ENCODE peak calls at places on chromosomes 11 and 22, in seven cellular contexts. P, E, J, B, X, M and C are unnamed samples.

GRCh38 chr11:16097543-16097942 is 258.8 kb downstream of the SOX6 start:
- DNase-seq in M (no peak), B (no peak), E (no peak), X (no peak), P (no peak), J (peak; percentile 48), C (peak; percentile 61)

GRCh38 chr11:75100314-75100713 is 3.6 kb upstream of the OR2AT4 start:
- DNase-seq in M (peak; percentile 81), B (no peak), P (no peak), E (peak; percentile 64), X (no peak), J (no peak), C (no peak)

GRCh38 chr11:3939651-3940190 is 84.3 kb downstream of the STIM1 start:
- DNase-seq in J (no peak), M (peak; percentile 74), B (no peak), E (no peak), P (no peak), X (no peak), C (no peak)

GRCh38 chr11:115848614-115849013 is 344.4 kb upstream of the CADM1 start:
- DNase-seq in X (no peak), M (no peak), B (no peak), J (no peak), P (no peak), E (no peak), C (no peak)

GRCh38 chr11:34251640-34251980 is 106.2 kb downstream of the ABTB2 start:
- DNase-seq in B (no peak), M (peak; percentile 42), E (peak; percentile 20), J (no peak), P (no peak), X (no peak), C (no peak)

GRCh38 chr11:26331911-26332571 is at the start of gene ANO3:
- DNase-seq in E (peak; percentile 79), X (no peak), B (peak; percentile 87), J (peak; percentile 26), P (peak; percentile 57), M (peak; percentile 73), C (no peak)

GRCh38 chr11:11308249-11308648 is 44.8 kb downstream of the CSNK2A3 start:
- DNase-seq in P (no peak), X (no peak), E (no peak), B (no peak), M (no peak), J (no peak), C (no peak)

GRCh38 chr22:30252411-30253204 is 6.0 kb upstream of the LIF start:
- DNase-seq in B (no peak), X (no peak), J (no peak), P (peak; percentile 41), M (no peak), E (no peak), C (no peak)

GRCh38 chr11:68270334-68271022 is 1.3 kb downstream of the C11orf24 start:
- DNase-seq in X (no peak), J (no peak), B (no peak), M (no peak), P (no peak), E (no peak), C (no peak)

GRCh38 chr11:79170289-79170688 is 270.5 kb downstream of the TENM4 start:
- DNase-seq in B (no peak), M (peak; percentile 17), X (no peak), J (no peak), E (no peak), P (no peak), C (no peak)

GRCh38 chr22:19287889-19288288 is 3.6 kb downstream of the CLTCL1 start:
- DNase-seq in E (peak; percentile 87), X (no peak), B (no peak), J (no peak), P (no peak), M (peak; percentile 86), C (no peak)

GRCh38 chr11:46112961-46113617 is 8.2 kb downstream of the PHF21A start:
- DNase-seq in X (peak; percentile 35), J (peak; percentile 49), M (peak; percentile 68), E (peak; percentile 54), B (no peak), P (no peak), C (no peak)

GRCh38 chr11:78097666-78098385 is 18.2 kb upstream of the NDUFC2 start:
- DNase-seq in X (no peak), M (no peak), P (no peak), J (no peak), E (no peak), B (no peak), C (no peak)

GRCh38 chr11:78099671-78100070 is 20.0 kb upstream of the NDUFC2 start:
- DNase-seq in B (no peak), X (no peak), P (no peak), M (no peak), E (no peak), J (peak; percentile 29), C (no peak)

GRCh38 chr11:78100276-78101040 is 20.8 kb upstream of the NDUFC2 start:
- DNase-seq in M (no peak), P (no peak), J (peak; percentile 28), E (no peak), B (no peak), X (no peak), C (no peak)

DNA sequence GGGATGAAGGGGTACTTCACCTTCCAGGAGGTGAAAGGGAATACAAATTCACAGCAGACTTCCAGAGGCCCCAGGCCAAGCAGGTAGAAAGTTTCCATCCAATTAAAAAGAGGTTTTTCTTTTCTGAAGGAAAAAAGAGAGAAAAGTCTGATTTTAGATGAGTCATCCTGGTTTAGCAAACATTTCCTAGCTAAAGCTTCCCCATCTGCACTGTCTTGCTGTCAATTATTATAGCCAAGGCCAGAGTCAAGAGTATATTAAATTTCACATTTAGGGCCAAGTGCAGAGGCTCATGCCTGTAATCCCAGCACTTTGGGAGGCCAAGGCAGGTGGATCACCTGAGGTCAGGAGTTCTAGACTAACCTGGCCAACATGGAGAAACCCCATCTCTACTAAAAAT is 21.4 kb upstream of the NDUFC2 start:
- DNase-seq in E (no peak), B (no peak), J (no peak), X (no peak), M (peak; percentile 54), P (no peak), C (no peak)
- H3K27ac ChIP-seq in E (no peak overlapping the region), B (no peak overlapping the region), J (peak overlapping the region; percentile 59), X (no peak overlapping the region), M (peak overlapping the region; percentile 33), P (no peak overlapping the region), C (no peak overlapping the region)

DNA sequence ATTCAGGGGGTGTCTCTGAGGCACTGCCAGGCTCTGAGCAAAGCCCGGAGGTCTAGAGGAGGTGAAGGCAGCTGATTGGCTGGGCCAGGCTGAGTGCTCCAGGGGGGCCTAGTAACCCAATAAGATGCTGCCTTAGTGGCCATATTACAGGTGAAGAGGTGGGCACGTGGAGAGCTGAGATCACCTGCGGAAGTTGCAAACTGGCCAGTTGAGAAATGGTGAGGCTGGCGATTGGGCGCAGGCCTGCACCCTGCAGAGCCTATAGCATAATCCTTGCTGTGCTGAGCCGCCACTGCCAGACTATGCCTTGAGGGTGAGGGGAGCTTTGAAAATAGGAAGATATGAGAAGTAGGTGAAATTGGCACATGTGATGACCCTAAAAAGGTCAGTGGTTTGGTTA is 21.7 kb downstream of the DERL3 start:
- DNase-seq in P (no peak), X (no peak), B (peak; percentile 31), M (no peak), E (no peak), J (no peak), C (no peak)
- H3K36me3 ChIP-seq in P (peaks cover 83% of the 10 kb centered on the region), X (peaks cover 80% of the 10 kb centered on the region), B (peaks cover 11% of the 10 kb centered on the region), M (peaks cover 52% of the 10 kb centered on the region), E (peaks cover 52% of the 10 kb centered on the region), J (peaks cover 3% of the 10 kb centered on the region), C (peaks cover 12% of the 10 kb centered on the region)

DNA sequence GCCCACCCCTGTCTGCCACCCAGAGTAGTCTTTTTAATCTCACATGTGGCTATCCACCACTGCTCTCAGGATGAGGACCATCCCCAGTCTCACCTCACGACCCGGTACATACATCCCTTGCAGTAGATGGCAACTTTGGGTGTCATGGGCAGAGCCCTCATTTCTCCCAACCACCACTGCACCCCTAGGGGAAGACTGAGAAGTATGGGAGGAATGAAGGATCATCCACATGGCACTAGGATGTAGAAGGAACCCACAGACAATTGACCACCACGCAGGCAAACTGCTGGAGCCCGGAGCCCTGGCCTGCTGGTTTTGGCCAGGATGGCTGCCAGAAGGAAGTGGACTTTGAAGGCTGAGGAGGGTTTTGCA is 1.9 kb upstream of the SCARF2 start:
- DNase-seq in X (no peak), B (peak; percentile 43), E (no peak), P (no peak), J (no peak), M (no peak), C (no peak)
- H3K27ac ChIP-seq in X (no peak overlapping the region), B (no peak overlapping the region), E (no peak overlapping the region), P (no peak overlapping the region), J (no peak overlapping the region), M (no peak overlapping the region), C (no peak overlapping the region)

GRCh38 chr11:86261328-86261727 is 16.8 kb downstream of the EED start:
- DNase-seq in M (no peak), E (no peak), B (no peak), X (no peak), P (no peak), J (no peak), C (no peak)

GRCh38 chr11:86255896-86256295 is 11.3 kb downstream of the EED start:
- DNase-seq in M (no peak), B (no peak), E (no peak), P (no peak), X (no peak), J (no peak), C (no peak)

GRCh38 chr11:86257446-86257845 is 12.9 kb downstream of the EED start:
- DNase-seq in B (no peak), J (no peak), E (no peak), X (no peak), P (no peak), M (no peak), C (no peak)

GRCh38 chr11:86251285-86251830 is 6.8 kb downstream of the EED start:
- DNase-seq in E (no peak), M (no peak), J (no peak), X (no peak), P (no peak), B (no peak), C (no peak)

DNA sequence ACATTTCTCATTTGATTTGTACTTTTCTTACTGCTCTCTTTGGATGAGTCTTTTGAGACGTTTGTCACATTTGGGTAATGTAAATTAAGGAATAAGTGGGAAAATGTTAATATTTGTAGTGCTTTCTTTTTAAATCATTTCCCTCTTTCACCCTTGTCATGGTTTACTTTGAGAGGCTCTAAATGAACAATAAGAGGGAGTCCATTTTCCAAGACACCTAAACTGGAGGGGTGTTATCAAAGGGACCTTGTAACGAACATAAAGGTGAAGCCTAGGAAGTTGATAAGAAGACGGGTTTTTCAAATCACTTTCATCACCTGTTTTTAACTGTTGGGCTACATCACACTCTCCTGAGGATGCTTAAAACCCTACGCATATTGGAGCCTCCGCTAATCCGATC is 12.1 kb downstream of the EED start:
- DNase-seq in X (no peak), M (no peak), P (no peak), B (no peak), E (no peak), J (no peak), C (no peak)
- H3K36me3 ChIP-seq in X (peaks cover 68% of the 10 kb centered on the region), M (peaks cover 8% of the 10 kb centered on the region), P (peaks cover 32% of the 10 kb centered on the region), B (peaks cover 7% of the 10 kb centered on the region), E (no peaks in the 10 kb centered on the region), J (no peaks in the 10 kb centered on the region), C (peaks cover 5% of the 10 kb centered on the region)

GRCh38 chr22:38750638-38751037 is 5.2 kb downstream of the SUN2 start:
- DNase-seq in J (no peak), P (no peak), B (peak; percentile 61), X (no peak), M (no peak), E (no peak), C (no peak)
- H3K27ac ChIP-seq in J (peak overlapping the region; percentile 99), P (no peak overlapping the region), B (no peak overlapping the region), X (no peak overlapping the region), M (no peak overlapping the region), E (no peak overlapping the region), C (no peak overlapping the region)